ENCODE peak calls at places on chromosome X, in eight cellular contexts. B, C, X, P, V, W, R and Y are unnamed samples.

GRCh38 chrX:108349210-108349609 is 89.0 kb downstream of the COL4A6 start:
- DNase-seq in W (no peak), P (no peak), B (no peak), R (no peak), C (no peak), X (no peak), V (no peak), Y (no peak)

GRCh38 chrX:23662187-23662586 is 5.1 kb upstream of the PRDX4 start:
- DNase-seq in W (no peak), C (no peak), V (no peak), R (no peak), B (no peak), P (no peak), X (no peak), Y (no peak)

GRCh38 chrX:19107035-19107434 is 15.2 kb downstream of the ADGRG2 start:
- DNase-seq in W (no peak), P (no peak), X (no peak), B (no peak), V (no peak), R (no peak), C (no peak), Y (no peak)

GRCh38 chrX:28848707-28849106 is 261.5 kb downstream of the IL1RAPL1 start:
- DNase-seq in P (no peak), C (no peak), B (no peak), R (no peak), V (no peak), X (no peak), W (no peak), Y (no peak)

GRCh38 chrX:117972681-117973080 is 143.9 kb downstream of the KLHL13 start:
- DNase-seq in P (no peak), W (no peak), B (no peak), X (no peak), R (no peak), V (no peak), C (no peak), Y (no peak)

GRCh38 chrX:44874481-44875184 is 1.6 kb downstream of the KDM6A start:
- DNase-seq in P (peak; percentile 10), W (peak; percentile 45), B (peak; percentile 27), C (peak; percentile 66), V (peak; percentile 46), R (peak; percentile 25), X (no peak), Y (peak; percentile 24)

GRCh38 chrX:53071604-53072417 is 10.4 kb upstream of the TSPYL2 start:
- DNase-seq in C (peak; percentile 75), R (peak; percentile 63), B (peak; percentile 68), P (peak; percentile 75), V (peak; percentile 67), X (peak; percentile 27), W (peak; percentile 89), Y (peak; percentile 65)

GRCh38 chrX:148288451-148288850 is 212.0 kb upstream of the AFF2 start:
- DNase-seq in X (no peak), P (no peak), R (no peak), C (no peak), B (no peak), V (no peak), W (no peak), Y (no peak)

GRCh38 chrX:71367396-71367795 is 1.2 kb downstream of the TAF1 start:
- DNase-seq in X (no peak), W (no peak), R (no peak), P (peak; percentile 1), C (no peak), V (no peak), B (peak; percentile 3), Y (peak; percentile 1)

GRCh38 chrX:151679798-151680427 is 15.3 kb upstream of the PRRG3 start:
- DNase-seq in V (no peak), P (no peak), W (no peak), B (no peak), R (no peak), X (no peak), C (no peak), Y (no peak)

GRCh38 chrX:83508006-83508405 is at the start of gene POU3F4:
- DNase-seq in C (no peak), V (no peak), R (no peak), B (no peak), W (peak; percentile 23), X (peak; percentile 74), P (no peak), Y (no peak)

GRCh38 chrX:154739952-154740351 is 10.9 kb downstream of the GAB3 start:
- DNase-seq in C (no peak), B (no peak), P (no peak), V (no peak), R (no peak), X (no peak), W (no peak), Y (no peak)

GRCh38 chrX:112834016-112834855 is 6.4 kb downstream of the AMOT start:
- DNase-seq in C (no peak), X (peak; percentile 79), R (no peak), V (no peak), B (peak; percentile 16), P (peak; percentile 3), W (no peak), Y (peak; percentile 42)

GRCh38 chrX:104343408-104344129 is 88.8 kb upstream of the ESX1 start:
- DNase-seq in B (peak; percentile 90), C (peak; percentile 77), P (peak; percentile 71), X (peak; percentile 72), V (peak; percentile 54), R (peak; percentile 43), W (peak; percentile 37), Y (peak; percentile 85)

GRCh38 chrX:74232859-74233258 is 71.1 kb upstream of the ZCCHC13 start:
- DNase-seq in B (peak; percentile 67), W (no peak), C (no peak), R (no peak), P (no peak), V (no peak), X (peak; percentile 63), Y (peak; percentile 50)

GRCh38 chrX:13778916-13779315 is 38.0 kb downstream of the GPM6B start:
- DNase-seq in R (no peak), W (no peak), C (no peak), P (no peak), X (no peak), B (peak; percentile 65), V (no peak), Y (peak; percentile 37)

GRCh38 chrX:81120270-81120935 is 81.3 kb downstream of the HMGN5 start:
- DNase-seq in R (peak; percentile 7), B (no peak), W (no peak), X (no peak), V (peak; percentile 2), P (no peak), C (peak; percentile 20), Y (no peak)

GRCh38 chrX:81121513-81122363 is 80.0 kb downstream of the HMGN5 start:
- DNase-seq in C (peak; percentile 93), B (peak; percentile 95), V (peak; percentile 92), P (peak; percentile 88), W (peak; percentile 90), X (peak; percentile 84), R (peak; percentile 90), Y (peak; percentile 94)

GRCh38 chrX:81120936-81121351 is 80.8 kb downstream of the HMGN5 start:
- DNase-seq in V (peak; percentile 54), C (peak; percentile 47), P (peak; percentile 34), R (peak; percentile 55), W (peak; percentile 34), B (peak; percentile 67), X (peak; percentile 26), Y (peak; percentile 45)
- TF ChIP-seq CTCF in V (peak; percentile 26), C (peak; percentile 43), P (no peak), R (peak; percentile 46), W (peak; percentile 51), B (peak; percentile 74), X (peak; percentile 80), Y (peak; percentile 67)

GRCh38 chrX:66016905-66017658 is 22.8 kb downstream of the VSIG4 start:
- DNase-seq in W (no peak), X (no peak), B (no peak), C (no peak), P (no peak), R (no peak), V (peak; percentile 39), Y (no peak)
- H3K4me3 ChIP-seq in W (no peak overlapping the region), X (no peak overlapping the region), B (no peak overlapping the region), C (no peak overlapping the region), P (no peak overlapping the region), R (no peak overlapping the region), V (peak overlapping the region; percentile 26), Y (no peak overlapping the region)

DNA sequence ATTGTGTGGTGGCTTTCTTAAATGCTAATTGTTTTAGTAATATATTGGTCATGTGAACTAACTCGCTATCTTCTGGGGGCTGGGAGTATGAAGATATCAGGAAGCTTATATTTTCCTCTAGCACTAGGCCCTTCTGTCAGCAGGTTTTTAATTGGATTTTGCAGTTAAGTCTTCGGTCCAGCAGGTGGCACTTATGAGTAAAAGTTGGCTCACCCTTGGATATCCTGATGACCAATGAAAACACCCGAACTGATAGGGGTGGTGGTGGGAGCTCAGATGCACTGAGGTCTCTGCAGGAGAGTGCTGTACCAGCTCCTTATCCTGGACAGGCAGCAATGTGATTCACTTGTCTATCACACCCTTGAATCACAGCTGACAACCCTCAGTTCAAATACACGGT is 1365.8 kb upstream of the DIAPH2 start:
- DNase-seq in C (no peak), B (no peak), X (no peak), P (peak; percentile 5), W (no peak), V (peak; percentile 2), R (peak; percentile 16), Y (no peak)
- TF ChIP-seq CTCF in C (no peak), B (no peak), X (no peak), P (peak; percentile 29), W (no peak), V (no peak), R (peak; percentile 45), Y (no peak)

GRCh38 chrX:46573896-46574336 is 351 bp downstream of the CHST7 start:
- DNase-seq in P (peak; percentile 60), V (peak; percentile 25), X (no peak), R (peak; percentile 48), W (peak; percentile 49), B (peak; percentile 65), C (peak; percentile 49), Y (peak; percentile 59)

GRCh38 chrX:46574337-46574940 is 874 bp downstream of the CHST7 start:
- DNase-seq in X (no peak), R (peak; percentile 28), V (no peak), W (no peak), B (peak; percentile 16), C (no peak), P (no peak), Y (no peak)

GRCh38 chrX:46573331-46573895 is at the start of gene CHST7:
- DNase-seq in W (peak; percentile 47), C (peak; percentile 56), P (peak; percentile 72), R (peak; percentile 65), V (peak; percentile 19), X (no peak), B (peak; percentile 67), Y (peak; percentile 61)

GRCh38 chrX:46571423-46572294 is 1.9 kb upstream of the CHST7 start:
- DNase-seq in W (no peak), R (no peak), B (no peak), V (no peak), X (no peak), P (no peak), C (no peak), Y (no peak)

DNA sequence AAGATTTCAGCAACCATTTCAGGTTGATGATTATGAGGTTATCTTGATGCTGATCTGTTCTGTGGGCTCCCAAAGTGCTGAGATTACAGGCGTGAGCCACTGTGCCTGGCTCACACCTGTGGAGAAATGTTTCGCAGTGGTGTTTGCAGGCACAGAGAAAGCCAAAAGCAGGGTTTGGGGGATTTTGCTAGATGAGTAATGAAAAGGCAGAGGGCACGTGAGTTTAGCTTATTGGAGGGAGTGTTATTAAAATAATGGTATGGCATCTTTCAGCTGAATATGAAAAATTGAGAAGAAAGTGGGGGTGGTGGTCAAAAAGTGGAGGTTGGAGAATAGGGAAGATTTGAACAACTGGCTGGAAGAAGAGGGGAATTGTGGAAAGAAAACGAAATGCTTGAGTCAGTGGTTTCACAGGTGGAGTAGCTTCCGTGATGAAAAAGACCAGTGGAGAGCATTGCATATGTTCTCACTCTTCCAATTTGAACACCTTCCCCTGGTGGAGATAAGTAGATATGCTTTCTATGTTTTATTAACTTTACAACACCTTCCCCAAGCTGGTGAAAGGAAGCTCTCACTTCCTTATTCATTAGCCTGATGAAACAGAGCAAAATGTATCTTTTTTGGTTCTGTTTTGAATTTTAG is 1.1 kb upstream of the CHST7 start:
- DNase-seq in R (no peak), X (no peak), B (no peak), W (no peak), V (peak; percentile 12), C (no peak), P (no peak), Y (no peak)
- H3K4me3 ChIP-seq in R (no peak overlapping the region), X (no peak overlapping the region), B (no peak overlapping the region), W (no peak overlapping the region), V (no peak overlapping the region), C (no peak overlapping the region), P (no peak overlapping the region), Y (no peak overlapping the region)